ENCODE peak calls at places on chromosomes 16 and 17, in four cellular contexts. M, Y, Q and V are unnamed samples. For H3K27me3, H3K4me1 and H3K36me3, the result is how much of the 10 kb centered on the place peaks cover.

GRCh38 chr16:87240211-87241134 is 76.7 kb downstream of the C16orf95 start:
- DNase-seq in M (no peak), Y (no peak), Q (no peak), V (no peak)

GRCh38 chr17:17062356-17062755 is 20.1 kb downstream of the MPRIP start:
- DNase-seq in M (no peak), Y (no peak), Q (no peak), V (no peak)

GRCh38 chr16:21952793-21953540 is at the start of gene UQCRC2:
- DNase-seq in M (peak), Y (peak), Q (peak), V (peak)

GRCh38 chr16:66458853-66459252 is 31.8 kb downstream of the BEAN1 start:
- DNase-seq in M (no peak), Y (no peak), Q (no peak), V (no peak)

GRCh38 chr16:89557230-89557935 is 3.1 kb upstream of the RPL13 start:
- DNase-seq in M (peak), Y (peak), Q (peak), V (no peak)

GRCh38 chr17:35895602-35896001 is 15.4 kb upstream of the CCL5 start:
- DNase-seq in M (no peak), Y (no peak), Q (no peak), V (no peak)

GRCh38 chr16:73396556-73396955 is 348.6 kb upstream of the ZFHX3 start:
- DNase-seq in M (no peak), Y (no peak), Q (peak), V (no peak)

GRCh38 chr16:4408323-4408690 is 8.1 kb downstream of the CORO7 start:
- DNase-seq in M (no peak), Y (no peak), Q (no peak), V (no peak)

GRCh38 chr17:7673239-7673638 is 14.1 kb downstream of the TP53 start:
- DNase-seq in M (no peak), Y (no peak), Q (peak), V (no peak)

GRCh38 chr17:57746221-57746620 is 1.1 kb upstream of the CCDC182 start:
- DNase-seq in M (no peak), Y (no peak), Q (peak), V (no peak)

GRCh38 chr17:57269052-57269451 is 12.7 kb downstream of the MSI2 start:
- DNase-seq in M (no peak), Y (no peak), Q (no peak), V (no peak)

GRCh38 chr16:85566502-85567100 is 46.5 kb upstream of the GSE1 start:
- DNase-seq in M (no peak), Y (no peak), Q (peak), V (no peak)

GRCh38 chr16:84617631-84618427 is at the start of gene COTL1:
- DNase-seq in M (peak), Y (peak), Q (peak), V (peak)

GRCh38 chr17:56598471-56598870 is 5.0 kb downstream of the NOG start:
- DNase-seq in M (peak), Y (no peak), Q (peak), V (no peak)

GRCh38 chr17:7191571-7192270 is 12.6 kb upstream of the ASGR1 start:
- DNase-seq in M (peak), Y (no peak), Q (peak), V (no peak)

GRCh38 chr16:3536271-3536671 is 35.5 kb downstream of the CLUAP1 start:
- DNase-seq in M (no peak), Y (no peak), Q (no peak), V (no peak)

GRCh38 chr16:31872201-31872600 is 1.4 kb upstream of the ZNF267 start:
- DNase-seq in M (no peak), Y (no peak), Q (no peak), V (no peak)

GRCh38 chr17:71760062-71760720 is 360.6 kb upstream of the SOX9 start:
- DNase-seq in M (no peak), Y (no peak), Q (no peak), V (no peak)

GRCh38 chr16:12147681-12148479 is 171.3 kb downstream of the SNX29 start:
- DNase-seq in M (peak), Y (no peak), Q (peak), V (peak)

GRCh38 chr16:23668873-23669272 is 9.8 kb upstream of the PLK1 start:
- DNase-seq in M (no peak), Y (no peak), Q (no peak), V (no peak)

GRCh38 chr17:59007995-59008394 is 98.7 kb downstream of the TRIM37 start:
- DNase-seq in M (no peak), Y (no peak), Q (no peak), V (no peak)

GRCh38 chr16:11914210-11914758 is 1.5 kb downstream of the GSPT1 start:
- DNase-seq in M (no peak), Y (no peak), Q (no peak), V (no peak)

GRCh38 chr17:3804503-3804931 is 3.5 kb upstream of the ITGAE start:
- DNase-seq in M (no peak), Y (no peak), Q (no peak), V (no peak)

GRCh38 chr17:21104608-21105007 is 22.2 kb upstream of the DHRS7B start:
- DNase-seq in M (no peak), Y (no peak), Q (no peak), V (no peak)

GRCh38 chr17:53996896-53997295 is 174.2 kb downstream of the KIF2B start:
- DNase-seq in M (no peak), Y (no peak), Q (no peak), V (no peak)
- H3K27me3 ChIP-seq in M (under half), Y (under half), Q (under half), V (under half)

GRCh38 chr17:29591737-29592624 is 951 bp upstream of the ANKRD13B start:
- DNase-seq in M (no peak), Y (peak), Q (peak), V (no peak)
- H3K4me1 ChIP-seq in M (under half), Y (under half), Q (under half), V (under half)

DNA sequence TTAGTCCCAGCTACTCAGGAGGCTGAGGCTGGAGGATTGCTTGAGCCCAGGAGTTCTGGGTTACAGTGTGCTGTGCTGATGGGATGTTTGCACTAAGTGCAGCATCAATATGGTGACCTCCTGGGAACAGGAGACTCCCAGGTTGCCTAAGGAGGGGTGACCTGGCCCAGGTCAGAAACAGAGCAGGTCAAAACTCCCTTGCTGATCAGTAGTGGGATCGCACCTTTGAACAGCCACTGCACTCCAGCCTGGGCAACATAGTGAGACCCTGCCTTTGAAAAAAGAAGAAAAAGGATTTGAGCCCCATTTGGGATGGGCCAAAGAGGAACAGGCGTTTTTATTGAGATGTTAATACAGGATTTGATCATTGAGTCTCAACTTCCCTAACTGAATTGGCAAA is 30.6 kb downstream of the CLUH start:
- DNase-seq in M (no peak), Y (no peak), Q (no peak), V (no peak)
- H3K36me3 ChIP-seq in M (under half), Y (under half), Q (under half), V (under half)

DNA sequence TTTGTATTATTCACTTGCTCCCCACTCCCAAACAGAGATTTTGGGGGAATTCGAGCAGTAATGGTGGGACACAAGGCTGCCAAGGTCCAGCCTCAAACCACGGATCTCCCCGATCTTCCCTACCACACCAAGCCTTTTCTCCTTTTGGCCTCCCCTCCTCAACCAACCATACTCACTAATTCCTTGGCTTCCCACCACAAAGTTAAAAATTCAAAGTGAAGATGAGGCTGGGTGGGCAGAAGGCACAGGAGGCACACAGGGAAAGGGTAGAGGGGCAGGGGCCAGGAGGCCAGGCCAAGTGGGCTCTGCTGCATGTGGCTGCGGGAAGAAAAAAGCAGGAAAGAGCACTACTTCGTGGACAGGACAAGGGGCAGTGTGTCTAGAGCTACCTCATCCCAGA is 15.2 kb downstream of the HOXB4 start:
- DNase-seq in M (no peak), Y (no peak), Q (no peak), V (no peak)
- H3K27me3 ChIP-seq in M (half or more), Y (under half), Q (half or more), V (half or more)

GRCh38 chr17:19727466-19728113 is 11.2 kb upstream of the SLC47A2 start:
- DNase-seq in M (no peak), Y (no peak), Q (no peak), V (no peak)
- H3K4me1 ChIP-seq in M (under half), Y (under half), Q (under half), V (under half)

GRCh38 chr16:16137110-16137509 is 86.2 kb downstream of the ABCC6 start:
- DNase-seq in M (no peak), Y (no peak), Q (peak), V (no peak)

GRCh38 chr16:16138034-16138635 is 85.2 kb downstream of the ABCC6 start:
- DNase-seq in M (no peak), Y (no peak), Q (no peak), V (no peak)

GRCh38 chr16:16139061-16139460 is 84.2 kb downstream of the ABCC6 start:
- DNase-seq in M (no peak), Y (no peak), Q (no peak), V (no peak)

GRCh38 chr16:16133943-16134604 is 89.2 kb downstream of the ABCC6 start:
- DNase-seq in M (no peak), Y (no peak), Q (no peak), V (no peak)

GRCh38 chr16:16136588-16136987 is 86.7 kb downstream of the ABCC6 start:
- DNase-seq in M (no peak), Y (no peak), Q (no peak), V (no peak)
- H3K36me3 ChIP-seq in M (half or more), Y (under half), Q (under half), V (half or more)

GRCh38 chr16:50293994-50294855 is 27.9 kb downstream of the ADCY7 start:
- DNase-seq in M (no peak), Y (no peak), Q (no peak), V (no peak)
- H3K27me3 ChIP-seq in M (under half), Y (under half), Q (under half), V (under half)

GRCh38 chr17:41544935-41545334 is 16.8 kb upstream of the KRT19 start:
- DNase-seq in M (no peak), Y (no peak), Q (no peak), V (no peak)

GRCh38 chr17:41546819-41547218 is 18.7 kb upstream of the KRT19 start:
- DNase-seq in M (no peak), Y (no peak), Q (no peak), V (no peak)

GRCh38 chr17:41544497-41544896 is 16.4 kb upstream of the KRT19 start:
- DNase-seq in M (no peak), Y (no peak), Q (no peak), V (no peak)

GRCh38 chr17:41547378-41547841 is 19.3 kb upstream of the KRT19 start:
- DNase-seq in M (no peak), Y (peak), Q (no peak), V (no peak)

DNA sequence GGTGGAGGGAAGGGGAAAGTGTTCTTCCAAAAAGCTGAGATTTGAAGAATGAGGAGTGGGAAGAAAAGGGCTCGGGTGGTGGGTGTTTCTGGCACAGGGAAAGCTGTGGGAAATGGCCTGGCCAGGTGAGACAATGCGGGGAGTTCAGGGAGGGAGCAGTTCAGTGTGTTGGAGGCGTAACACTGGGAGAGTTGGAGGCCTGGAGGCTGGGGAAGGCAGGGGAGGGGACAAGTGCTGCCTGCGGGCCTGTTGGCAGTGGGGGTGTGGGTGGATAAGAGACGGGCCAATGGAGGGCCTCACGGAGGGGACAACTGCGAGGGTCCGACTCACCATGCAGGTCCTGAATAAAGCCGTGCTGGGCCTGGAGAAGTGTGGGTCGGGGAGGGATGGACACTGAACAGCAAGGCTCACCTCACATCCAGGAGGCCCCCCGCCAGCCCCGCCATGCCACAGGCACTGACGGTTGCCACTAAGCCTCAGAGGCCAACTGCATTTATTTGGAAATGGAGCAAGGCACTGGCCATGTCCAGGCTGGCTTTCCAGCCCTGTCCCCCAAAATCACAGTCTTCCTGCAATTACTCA is 17.8 kb upstream of the KRT19 start:
- DNase-seq in M (no peak), Y (no peak), Q (no peak), V (no peak)
- H3K4me1 ChIP-seq in M (under half), Y (under half), Q (under half), V (under half)

GRCh38 chr17:1473170-1473569 is 17.1 kb upstream of the CRK start:
- DNase-seq in M (no peak), Y (no peak), Q (no peak), V (no peak)

GRCh38 chr17:1471931-1472727 is 16.1 kb upstream of the CRK start:
- DNase-seq in M (no peak), Y (no peak), Q (no peak), V (no peak)

GRCh38 chr17:1470071-1470773 is 14.2 kb upstream of the CRK start:
- DNase-seq in M (no peak), Y (no peak), Q (no peak), V (no peak)

GRCh38 chr17:1470774-1471462 is 14.9 kb upstream of the CRK start:
- DNase-seq in M (no peak), Y (no peak), Q (no peak), V (no peak)

GRCh38 chr17:1471490-1471889 is 15.5 kb upstream of the CRK start:
- DNase-seq in M (no peak), Y (no peak), Q (no peak), V (no peak)
- H3K36me3 ChIP-seq in M (half or more), Y (under half), Q (under half), V (under half)

DNA sequence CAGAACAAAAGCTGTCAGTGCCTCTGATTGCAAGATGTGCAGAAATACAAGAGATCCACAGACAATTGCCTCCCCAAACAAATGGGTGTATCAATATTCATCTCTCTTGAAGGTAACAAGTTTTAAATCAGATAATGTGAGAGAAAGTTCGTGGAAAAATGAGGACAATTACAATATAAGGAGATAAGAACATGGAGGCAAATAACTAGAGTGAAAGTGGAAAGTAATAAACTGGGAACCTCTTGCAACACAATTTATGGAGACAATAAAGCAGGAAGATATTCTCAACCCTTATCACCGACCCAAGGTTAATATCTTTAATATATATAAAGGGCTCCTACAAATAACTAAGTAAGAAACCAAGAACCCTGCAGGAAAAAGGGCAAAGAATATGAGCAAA is 14.2 kb upstream of the KRT19 start:
- DNase-seq in M (no peak), Y (no peak), Q (no peak), V (no peak)
- H3K27me3 ChIP-seq in M (under half), Y (under half), Q (under half), V (under half)